ENCODE peak calls at places on chromosomes 13 and 19, in six cellular contexts. C is spleen; X is AG04450; D is tibial nerve; R is psoas muscle; E is CD4-positive, alpha-beta T cell. V is an unnamed sample. For H3K9me3, the result is how much of the 10 kb centered on the place peaks cover.

GRCh38 chr19:39469567-39469966 is 11.1 kb upstream of the TIMM50 start:
- DNase-seq in D (no peak), X (no peak), R (peak), C (no peak), E (no peak), V (no peak)

GRCh38 chr13:31631716-31632115 is 107.6 kb upstream of the RXFP2 start:
- DNase-seq in D (no peak), X (no peak), C (no peak), R (no peak), E (no peak), V (no peak)

GRCh38 chr13:110965038-110965754 is 50.3 kb upstream of the ANKRD10 start:
- DNase-seq in D (no peak), C (no peak), X (no peak), R (no peak), E (no peak), V (no peak)

GRCh38 chr13:34048652-34049051 is 230.7 kb downstream of the RFC3 start:
- DNase-seq in R (no peak), D (no peak), C (no peak), E (no peak), X (no peak), V (no peak)

GRCh38 chr19:41409288-41409687 is 11.7 kb downstream of the BCKDHA start:
- DNase-seq in C (no peak), X (no peak), R (no peak), E (no peak), D (no peak), V (no peak)

GRCh38 chr19:54162241-54162805 is 2.8 kb upstream of the LENG1 start:
- DNase-seq in D (peak), R (peak), C (peak), X (no peak), E (peak), V (no peak)

GRCh38 chr13:102584423-102584822 is 12.4 kb upstream of the TPP2 start:
- DNase-seq in E (no peak), X (no peak), C (no peak), R (no peak), D (no peak), V (no peak)

GRCh38 chr13:102868366-102868936 is 22.6 kb downstream of the ERCC5 start:
- DNase-seq in D (no peak), R (no peak), C (no peak), E (no peak), X (no peak), V (no peak)

GRCh38 chr13:108377646-108378206 is 108.2 kb downstream of the TNFSF13B start:
- DNase-seq in C (no peak), D (no peak), X (no peak), E (no peak), R (no peak), V (no peak)

GRCh38 chr19:50537306-50537685 is 23.6 kb upstream of the ASPDH start:
- DNase-seq in R (no peak), D (no peak), X (no peak), E (no peak), C (no peak), V (no peak)

GRCh38 chr19:16599655-16600346 is 27.6 kb upstream of the SLC35E1 start:
- DNase-seq in R (no peak), D (no peak), E (no peak), X (no peak), C (no peak), V (no peak)

GRCh38 chr13:24004142-24004541 is 106.8 kb upstream of the C1QTNF9B start:
- DNase-seq in D (no peak), R (no peak), E (no peak), X (no peak), C (no peak), V (no peak)

GRCh38 chr19:39093761-39094160 is 9.6 kb downstream of the ACP7 start:
- DNase-seq in D (no peak), X (peak), C (no peak), E (no peak), R (no peak), V (no peak)

GRCh38 chr19:8612807-8613171 is 2.3 kb upstream of the ADAMTS10 start:
- DNase-seq in C (no peak), R (no peak), X (no peak), D (no peak), E (no peak), V (no peak)

GRCh38 chr13:46288570-46289259 is 77.0 kb downstream of the LRRC63 start:
- DNase-seq in D (no peak), R (no peak), E (no peak), X (no peak), C (no peak), V (no peak)

GRCh38 chr19:46659151-46660007 is 1.6 kb downstream of the DACT3 start:
- DNase-seq in D (no peak), C (peak), R (peak), X (no peak), E (no peak), V (peak)

GRCh38 chr13:24217601-24218281 is 57.2 kb downstream of the SPATA13 start:
- DNase-seq in X (no peak), E (no peak), D (no peak), R (no peak), C (no peak), V (no peak)

GRCh38 chr13:60511637-60512036 is 114.6 kb downstream of the TDRD3 start:
- DNase-seq in C (no peak), X (no peak), R (no peak), D (no peak), E (no peak), V (no peak)

GRCh38 chr13:38384171-38384570 is 34.5 kb downstream of the UFM1 start:
- DNase-seq in R (no peak), C (no peak), X (no peak), D (no peak), E (no peak), V (no peak)

GRCh38 chr13:33349314-33349995 is 63.9 kb upstream of the STARD13 start:
- DNase-seq in R (peak), C (no peak), D (no peak), X (no peak), E (no peak), V (no peak)

GRCh38 chr19:49820125-49820524 is 2.0 kb downstream of the MED25 start:
- DNase-seq in D (no peak), E (no peak), R (no peak), X (no peak), C (no peak), V (peak)

GRCh38 chr19:46371371-46371901 is 24.5 kb downstream of the PPP5C start:
- DNase-seq in E (no peak), X (no peak), C (no peak), D (no peak), R (no peak), V (no peak)

GRCh38 chr19:40271706-40272105 is 13.4 kb downstream of the AKT2 start:
- DNase-seq in D (no peak), C (no peak), X (no peak), E (no peak), R (peak), V (no peak)

GRCh38 chr13:98731925-98732324 is 20.5 kb downstream of the SLC15A1 start:
- DNase-seq in C (no peak), D (no peak), E (no peak), R (no peak), X (no peak), V (no peak)

GRCh38 chr13:104327217-104327616 is 1261.0 kb upstream of the SLC10A2 start:
- DNase-seq in R (no peak), E (no peak), C (no peak), X (no peak), D (no peak), V (no peak)

GRCh38 chr19:41939861-41940442 is 11.7 kb upstream of the ERFL start:
- DNase-seq in X (no peak), C (peak), D (no peak), R (no peak), E (peak), V (peak)

GRCh38 chr19:38905620-38906019 is 5.9 kb downstream of the NFKBIB start:
- DNase-seq in R (no peak), E (no peak), X (no peak), C (no peak), D (no peak), V (no peak)

GRCh38 chr19:29844891-29845575 is 33.2 kb downstream of the CCNE1 start:
- DNase-seq in C (peak), D (peak), X (peak), E (peak), R (peak), V (peak)

GRCh38 chr19:33499671-33500506 is 21.7 kb downstream of the PEPD start:
- DNase-seq in C (peak), X (no peak), D (no peak), R (no peak), E (no peak), V (no peak)

GRCh38 chr19:50513746-50514345 is at the start of gene ASPDH:
- DNase-seq in E (no peak), R (no peak), C (peak), X (no peak), D (no peak), V (no peak)

GRCh38 chr13:43087960-43088580 is 64.7 kb downstream of the DNAJC15 start:
- DNase-seq in R (no peak), X (no peak), D (no peak), C (no peak), E (no peak), V (no peak)

GRCh38 chr13:99386911-99387788 is 80.0 kb upstream of the GPR183 start:
- DNase-seq in R (peak), C (peak), D (no peak), E (peak), X (no peak), V (peak)

GRCh38 chr13:26558074-26558805 is 757 bp downstream of the WASF3 start:
- DNase-seq in C (peak), D (no peak), E (no peak), X (no peak), R (peak), V (no peak)

GRCh38 chr19:42086770-42087550 is 11.0 kb downstream of the ZNF574 start:
- DNase-seq in C (no peak), D (no peak), X (no peak), E (no peak), R (no peak), V (no peak)

GRCh38 chr19:18650468-18651001 is 13.7 kb downstream of the KLHL26 start:
- DNase-seq in C (no peak), R (peak), E (no peak), D (peak), X (peak), V (no peak)

GRCh38 chr19:36572593-36573019 is 486 bp downstream of the ZNF529 start:
- DNase-seq in E (no peak), X (no peak), D (no peak), C (no peak), R (no peak), V (no peak)

GRCh38 chr19:58455306-58455705 is 3.9 kb downstream of the ZNF324B start:
- DNase-seq in R (no peak), D (no peak), X (no peak), E (no peak), C (no peak), V (no peak)

DNA sequence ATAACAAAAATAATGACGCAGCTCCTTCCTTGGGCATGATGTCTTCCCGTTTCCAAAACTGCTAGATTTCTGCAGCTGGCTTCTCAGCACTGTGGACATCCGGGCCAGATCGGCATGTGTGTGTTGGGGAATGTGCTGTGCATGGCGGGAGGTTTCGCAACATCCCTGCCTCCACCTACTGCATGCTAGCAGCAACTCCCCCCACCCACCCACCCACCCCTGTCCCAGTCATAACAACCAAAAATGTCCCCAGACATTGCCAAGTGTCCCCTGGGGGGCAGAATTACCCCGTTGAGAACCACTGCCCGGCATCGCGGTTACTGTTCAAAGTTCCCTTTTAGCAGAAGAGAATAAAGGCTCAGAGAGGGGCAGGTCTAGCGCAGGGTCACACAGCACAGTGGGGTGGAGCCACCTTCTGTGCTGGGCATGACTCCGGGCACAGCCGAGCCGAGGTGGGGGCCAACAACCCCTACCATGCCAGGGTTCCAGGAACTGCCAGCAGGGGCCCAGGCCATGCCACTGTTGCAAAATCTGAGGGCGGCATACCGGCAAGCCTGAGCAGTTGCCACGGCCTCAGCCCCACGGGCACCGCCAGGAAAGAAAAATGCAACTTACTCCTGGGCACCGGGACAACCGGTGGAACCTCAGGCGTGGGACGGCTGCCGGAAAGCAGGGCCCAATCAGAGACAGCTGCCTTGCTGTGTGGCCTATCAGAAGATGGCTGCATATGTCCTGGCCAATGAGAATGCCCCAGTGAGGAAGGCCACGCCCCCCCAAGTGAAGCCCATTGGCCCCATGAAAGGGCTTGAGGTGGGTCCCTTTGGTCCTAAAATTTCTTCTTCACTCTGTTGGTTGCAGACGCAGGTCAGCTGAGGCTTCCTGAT is 22.5 kb upstream of the NFIC start:
- DNase-seq in C (peak), R (peak), E (peak), D (peak), X (no peak), V (peak)
- TF ChIP-seq CTCF in C (no peak), R (no peak), E (no peak), D (peak), X (peak), V (no peak)

GRCh38 chr19:14599548-14600147 is 16.8 kb downstream of the CLEC17A start:
- DNase-seq in E (no peak), C (no peak), R (no peak), D (no peak), X (no peak), V (no peak)
- H3K9me3 ChIP-seq in E (under half), C (under half), R (under half), D (under half), X (under half), V (under half)

GRCh38 chr19:3670258-3670795 is 29.9 kb downstream of the PIP5K1C start:
- DNase-seq in C (no peak), X (peak), R (peak), D (peak), E (no peak), V (peak)

GRCh38 chr19:3668331-3669133 is 31.7 kb downstream of the PIP5K1C start:
- DNase-seq in D (no peak), C (no peak), R (no peak), X (no peak), E (no peak), V (peak)

GRCh38 chr19:3667766-3668165 is 32.5 kb downstream of the PIP5K1C start:
- DNase-seq in E (no peak), D (no peak), X (no peak), C (no peak), R (no peak), V (no peak)

GRCh38 chr19:3669616-3670257 is 30.5 kb downstream of the PIP5K1C start:
- DNase-seq in E (no peak), D (no peak), C (no peak), X (no peak), R (no peak), V (no peak)

DNA sequence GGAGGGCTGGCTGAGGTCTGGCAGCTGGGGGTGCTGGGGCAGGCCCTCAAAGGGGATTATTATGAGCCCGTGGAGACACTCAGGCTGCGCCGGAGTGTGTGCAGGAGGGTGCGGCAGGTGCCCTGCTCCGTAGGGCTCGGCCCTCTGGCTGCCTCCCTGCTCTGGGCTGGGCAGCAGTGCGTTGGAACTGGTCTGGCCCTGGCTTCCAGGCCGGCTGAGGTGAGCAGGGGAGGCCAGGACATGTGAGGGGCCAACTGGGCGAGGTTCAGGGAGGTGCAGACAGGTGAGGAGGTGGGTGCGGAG is 31.2 kb downstream of the PIP5K1C start:
- DNase-seq in R (no peak), X (no peak), D (no peak), C (no peak), E (no peak), V (peak)
- H3K27ac ChIP-seq in R (peak), X (no peak), D (peak), C (no peak), E (peak), V (peak)

DNA sequence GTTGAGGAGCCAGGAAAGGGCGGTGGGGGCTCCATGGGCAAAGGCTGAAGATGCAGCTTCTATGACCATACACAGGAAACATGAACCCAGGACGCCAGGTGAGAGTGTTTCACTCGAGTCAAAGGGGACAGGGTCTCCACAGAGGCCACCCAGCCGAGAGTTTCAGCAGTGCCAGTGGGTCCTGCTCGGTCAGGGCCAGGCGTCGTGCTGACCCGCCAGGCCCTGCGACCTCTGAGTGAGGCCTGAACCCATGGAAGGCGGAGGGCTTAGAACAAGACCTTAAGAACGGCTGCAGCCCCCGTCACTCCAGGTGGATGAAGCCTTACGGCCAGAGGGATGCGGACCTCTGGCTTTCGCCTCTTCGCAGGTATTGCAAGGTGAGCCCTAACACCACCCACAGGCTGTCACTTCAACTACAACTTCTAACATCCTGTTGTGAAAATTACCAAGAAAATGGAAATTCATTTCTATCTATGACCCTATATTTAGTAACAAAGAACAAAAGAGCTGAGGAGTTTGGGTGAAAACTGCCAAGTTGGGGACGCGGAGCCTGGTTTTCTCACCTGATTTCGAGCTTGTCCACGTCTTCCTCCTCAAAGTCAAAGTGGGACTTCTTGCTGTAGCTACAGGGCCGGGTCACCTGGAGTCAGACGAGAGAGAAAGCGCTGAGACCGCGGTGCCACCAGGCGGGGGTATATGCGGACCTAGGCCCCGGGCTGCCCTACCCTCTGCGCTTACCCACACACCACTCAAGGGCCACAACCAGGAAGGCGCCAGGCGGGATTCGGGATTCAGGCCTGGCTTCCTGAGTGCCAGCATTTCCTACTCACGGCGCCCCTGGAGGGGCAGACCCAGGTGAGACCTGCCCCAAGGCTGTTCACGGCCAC is 50.1 kb upstream of the C13orf46 start:
- DNase-seq in R (no peak), X (no peak), C (no peak), E (no peak), D (no peak), V (no peak)
- TF ChIP-seq CTCF in R (no peak), X (no peak), C (no peak), E (no peak), D (no peak), V (peak)

GRCh38 chr19:43848821-43849220 is 21.7 kb downstream of the ZNF283 start:
- DNase-seq in R (no peak), C (no peak), X (no peak), E (no peak), D (no peak), V (no peak)
- H3K9me3 ChIP-seq in R (half or more), C (half or more), X (under half), E (half or more), D (under half), V (under half)

DNA sequence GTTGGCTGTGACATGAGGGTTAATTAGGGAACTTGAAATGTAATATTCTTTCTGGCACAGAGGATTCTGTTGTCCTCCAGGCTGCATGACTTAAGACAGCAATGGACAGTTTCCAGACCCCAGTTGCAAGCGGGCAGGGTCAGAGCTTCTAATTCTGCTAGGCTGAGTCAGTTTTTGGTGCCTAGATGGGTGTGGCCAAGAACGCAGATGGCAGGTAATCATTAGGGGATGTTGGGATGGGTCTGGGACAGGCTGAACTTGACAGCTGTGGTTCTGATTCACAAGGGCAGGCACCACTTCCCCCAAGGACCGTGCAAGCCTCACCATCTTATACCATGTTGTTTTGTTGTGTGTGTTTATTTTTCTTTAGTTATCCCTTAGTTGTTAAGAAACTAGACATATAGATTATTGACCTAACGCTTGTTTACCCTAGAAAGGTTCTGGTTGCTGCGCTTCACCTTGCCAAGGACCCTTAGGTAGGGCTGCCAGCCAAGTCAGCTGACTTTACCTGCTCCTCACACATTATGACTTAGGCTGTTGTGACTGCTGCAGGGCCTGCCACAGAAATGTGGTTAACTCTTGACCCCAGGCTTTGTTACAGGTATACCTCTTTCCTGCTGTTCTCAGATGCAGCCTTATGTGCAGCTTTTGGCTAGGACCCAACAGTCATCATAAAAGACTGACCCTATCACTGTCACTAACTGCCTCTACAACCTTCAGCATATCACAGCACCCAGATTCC is 117.7 kb upstream of the KLF12 start:
- DNase-seq in R (peak), D (no peak), E (no peak), X (no peak), C (no peak), V (no peak)
- H3K27ac ChIP-seq in R (no peak), D (no peak), E (no peak), X (no peak), C (no peak), V (no peak)

V was measured in WERI-Rb-1.